ENCODE peak calls at places on chromosome 9, in ten cellular contexts. M is right cardiac atrium; Z is KBM-7; G is GM12865; R is NCI-H1105 treated with DMSO at 0.1 percent for 48 hours; E is ELR; Q is activated T-cell treated with anti-CD3 and anti-CD28 coated beads, Interleukin-2, amount 50 U/mL, for 4 hours; X is nephron progenitor cell; I is EH; C is BJ. J is an unnamed sample.
A peak's percentile ranks its signal among the peaks of the same experiment; 100 is the strongest.

GRCh38 chr9:123825337-123825736 is 104.6 kb downstream of the DENND1A start:
- DNase-seq in M (no peak), Z (no peak), G (no peak), R (peak; percentile 7), E (peak; percentile 51), Q (no peak), X (no peak), I (peak; percentile 27), C (no peak), J (no peak)

GRCh38 chr9:74478606-74479005 is 18.5 kb upstream of the RORB start:
- DNase-seq in M (no peak), Z (no peak), G (no peak), R (no peak), E (no peak), Q (no peak), X (no peak), I (no peak), C (no peak), J (no peak)

GRCh38 chr9:99416007-99416406 is 193.9 kb downstream of the SEC61B start:
- DNase-seq in M (no peak), Z (no peak), G (peak; percentile 21), R (no peak), E (peak; percentile 62), Q (no peak), X (no peak), I (peak; percentile 67), C (peak; percentile 43), J (peak; percentile 32)

GRCh38 chr9:8542537-8542936 is 743.0 kb upstream of the DMAC1 start:
- DNase-seq in M (no peak), Z (no peak), G (no peak), R (no peak), E (no peak), Q (no peak), X (no peak), I (no peak), C (no peak), J (no peak)

GRCh38 chr9:94783121-94783664 is 56.7 kb downstream of the AOPEP start:
- DNase-seq in M (peak; percentile 72), Z (peak; percentile 59), G (peak; percentile 64), R (peak; percentile 97), E (peak; percentile 90), Q (peak; percentile 16), X (peak; percentile 60), I (peak; percentile 95), C (peak; percentile 58), J (peak; percentile 86)

GRCh38 chr9:127921592-127922120 is 4.8 kb upstream of the ST6GALNAC4 start:
- DNase-seq in M (peak; percentile 77), Z (peak; percentile 60), G (peak; percentile 73), R (peak; percentile 24), E (peak; percentile 67), Q (peak; percentile 80), X (peak; percentile 83), I (peak; percentile 62), C (no peak), J (peak; percentile 64)

GRCh38 chr9:121954477-121955175 is 138.5 kb downstream of the TTLL11 start:
- DNase-seq in M (peak; percentile 59), Z (no peak), G (no peak), R (no peak), E (no peak), Q (no peak), X (no peak), I (peak; percentile 63), C (no peak), J (no peak)

GRCh38 chr9:85142461-85143401 is 473.2 kb downstream of the NTRK2 start:
- DNase-seq in M (peak; percentile 40), Z (peak; percentile 7), G (peak; percentile 37), R (peak; percentile 44), E (no peak), Q (no peak), X (no peak), I (peak; percentile 25), C (no peak), J (no peak)

GRCh38 chr9:135038331-135038730 is 49.1 kb upstream of the OLFM1 start:
- DNase-seq in M (no peak), Z (no peak), G (no peak), R (no peak), E (no peak), Q (no peak), X (no peak), I (no peak), C (no peak), J (no peak)

GRCh38 chr9:137785704-137786161 is 91.8 kb upstream of the CACNA1B start:
- DNase-seq in M (no peak), Z (no peak), G (no peak), R (no peak), E (no peak), Q (no peak), X (no peak), I (no peak), C (no peak), J (no peak)

GRCh38 chr9:133845659-133845947 is 107.5 kb upstream of the SARDH start:
- DNase-seq in M (no peak), Z (no peak), G (no peak), R (no peak), E (no peak), Q (no peak), X (no peak), I (no peak), C (no peak), J (no peak)

GRCh38 chr9:83280259-83280658 is 217.3 kb upstream of the RASEF start:
- DNase-seq in M (no peak), Z (no peak), G (no peak), R (no peak), E (peak; percentile 58), Q (no peak), X (no peak), I (peak; percentile 72), C (no peak), J (no peak)

GRCh38 chr9:36141288-36141687 is 4.8 kb downstream of the GLIPR2 start:
- DNase-seq in M (no peak), Z (no peak), G (no peak), R (no peak), E (peak; percentile 56), Q (no peak), X (peak; percentile 12), I (peak; percentile 56), C (no peak), J (peak; percentile 24)

GRCh38 chr9:76818271-76818670 is 54.0 kb downstream of the PCA3 start:
- DNase-seq in M (peak; percentile 84), Z (no peak), G (no peak), R (no peak), E (peak; percentile 97), Q (no peak), X (no peak), I (peak; percentile 99), C (peak; percentile 86), J (peak; percentile 97)

GRCh38 chr9:111559000-111559610 is 34.1 kb downstream of the ZNF483 start:
- DNase-seq in M (no peak), Z (no peak), G (no peak), R (no peak), E (peak; percentile 61), Q (no peak), X (no peak), I (peak; percentile 39), C (no peak), J (no peak)

GRCh38 chr9:14071484-14071883 is 242.5 kb downstream of the NFIB start:
- DNase-seq in M (no peak), Z (no peak), G (no peak), R (no peak), E (no peak), Q (no peak), X (no peak), I (no peak), C (no peak), J (no peak)

GRCh38 chr9:128558431-128559310 is 6.3 kb downstream of the SPTAN1 start:
- DNase-seq in M (peak; percentile 88), Z (peak; percentile 73), G (peak; percentile 92), R (peak; percentile 88), E (peak; percentile 85), Q (peak; percentile 23), X (peak; percentile 26), I (peak; percentile 91), C (peak; percentile 54), J (peak; percentile 97)

GRCh38 chr9:88533951-88534455 is 975 bp upstream of the NXNL2 start:
- DNase-seq in M (no peak), Z (peak; percentile 61), G (no peak), R (no peak), E (peak; percentile 83), Q (no peak), X (no peak), I (peak; percentile 84), C (no peak), J (no peak)

GRCh38 chr9:136572003-136572595 is 26.3 kb upstream of the NOTCH1 start:
- DNase-seq in M (peak; percentile 68), Z (no peak), G (no peak), R (no peak), E (peak; percentile 63), Q (no peak), X (peak; percentile 74), I (peak; percentile 91), C (no peak), J (peak; percentile 70)

GRCh38 chr9:91913986-91914385 is 36.0 kb downstream of the ROR2 start:
- DNase-seq in M (no peak), Z (no peak), G (no peak), R (no peak), E (no peak), Q (no peak), X (no peak), I (no peak), C (no peak), J (no peak)

GRCh38 chr9:20040991-20041606 is 252.3 kb upstream of the SLC24A2 start:
- DNase-seq in M (no peak), Z (no peak), G (no peak), R (peak; percentile 63), E (no peak), Q (no peak), X (no peak), I (no peak), C (no peak), J (no peak)